ENCODE peak calls at places on chromosome 3, in seven cellular contexts. J is CD8-positive, alpha-beta memory T cell; O is heart right ventricle; N is Jurkat, Clone E6-1; A is mucosa of descending colon; C is psoas muscle; V is cardiac fibroblast. E is an unnamed sample.

GRCh38 chr3:4501422-4501821 is 8.3 kb downstream of the ITPR1 start:
- DNase-seq in J (no peak), O (no peak), N (no peak), A (no peak), C (no peak), V (no peak), E (no peak)

GRCh38 chr3:89699771-89700170 is 592.4 kb downstream of the EPHA3 start:
- DNase-seq in J (no peak), O (no peak), N (peak), A (no peak), C (no peak), V (no peak), E (no peak)

GRCh38 chr3:135081451-135082434 is 286.7 kb downstream of the EPHB1 start:
- DNase-seq in J (no peak), O (no peak), N (no peak), A (no peak), C (no peak), V (no peak), E (no peak)

GRCh38 chr3:4752201-4753072 is 226.8 kb upstream of the BHLHE40 start:
- DNase-seq in J (no peak), O (no peak), N (no peak), A (peak), C (no peak), V (peak), E (peak)

GRCh38 chr3:152272771-152273242 is 4.1 kb downstream of the MBNL1 start:
- DNase-seq in J (no peak), O (no peak), N (no peak), A (no peak), C (no peak), V (peak), E (peak)

GRCh38 chr3:14680716-14681115 is 5.8 kb downstream of the C3orf20 start:
- DNase-seq in J (no peak), O (peak), N (no peak), A (no peak), C (no peak), V (peak), E (peak)

GRCh38 chr3:78913711-78914110 is 854.1 kb downstream of the ROBO1 start:
- DNase-seq in J (no peak), O (no peak), N (no peak), A (no peak), C (no peak), V (no peak), E (no peak)

GRCh38 chr3:179321585-179322322 is 1.1 kb upstream of the ZNF639 start:
- DNase-seq in J (no peak), O (peak), N (peak), A (no peak), C (no peak), V (peak), E (peak)

GRCh38 chr3:1855836-1856235 is 242.8 kb upstream of the CNTN4 start:
- DNase-seq in J (no peak), O (no peak), N (no peak), A (no peak), C (no peak), V (no peak), E (no peak)

GRCh38 chr3:126127904-126128303 is 44.0 kb upstream of the SLC41A3 start:
- DNase-seq in J (no peak), O (peak), N (no peak), A (peak), C (peak), V (no peak), E (no peak)

GRCh38 chr3:108907194-108907593 is 46.5 kb downstream of the GUCA1C start:
- DNase-seq in J (no peak), O (no peak), N (no peak), A (no peak), C (no peak), V (no peak), E (peak)

DNA sequence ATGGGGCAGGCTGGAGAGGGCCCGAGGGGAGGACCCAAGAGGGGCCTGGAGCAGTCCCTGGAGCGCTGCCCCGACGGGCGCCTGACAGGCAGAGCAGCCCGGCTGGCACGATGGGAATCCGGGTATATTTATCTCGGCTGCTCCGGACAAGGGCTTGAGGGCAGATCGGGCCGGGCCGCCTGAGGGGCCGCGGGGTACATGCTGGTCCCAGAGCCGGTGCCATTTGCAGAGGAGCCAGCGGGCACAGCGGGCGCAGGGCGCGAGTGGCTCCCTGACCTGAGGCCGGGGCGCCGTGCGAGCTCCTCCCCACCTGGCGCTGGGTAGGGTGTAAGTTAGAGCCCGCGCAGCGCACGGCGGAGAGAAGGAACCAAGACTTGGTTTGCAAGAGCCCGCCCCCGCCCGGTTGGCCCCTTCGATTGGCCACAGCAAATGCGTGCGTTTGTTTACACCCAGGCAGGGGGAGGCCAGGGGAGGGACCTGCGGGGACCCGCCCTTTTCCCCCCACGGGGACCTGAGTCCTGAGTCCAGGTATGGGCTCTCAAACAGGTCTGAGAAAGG is 727 bp downstream of the SLC38A3 start:
- DNase-seq in J (peak), O (no peak), N (peak), A (no peak), C (peak), V (no peak), E (no peak)
- H3K4me3 ChIP-seq in J (no peak), O (peak), N (peak), A (no peak), C (peak), V (no peak), E (no peak)

GRCh38 chr3:141393151-141394076 is 25.1 kb downstream of the ZBTB38 start:
- DNase-seq in J (no peak), O (no peak), N (no peak), A (no peak), C (no peak), V (peak), E (no peak)
- H3K4me3 ChIP-seq in J (no peak), O (no peak), N (no peak), A (no peak), C (no peak), V (no peak), E (no peak)

DNA sequence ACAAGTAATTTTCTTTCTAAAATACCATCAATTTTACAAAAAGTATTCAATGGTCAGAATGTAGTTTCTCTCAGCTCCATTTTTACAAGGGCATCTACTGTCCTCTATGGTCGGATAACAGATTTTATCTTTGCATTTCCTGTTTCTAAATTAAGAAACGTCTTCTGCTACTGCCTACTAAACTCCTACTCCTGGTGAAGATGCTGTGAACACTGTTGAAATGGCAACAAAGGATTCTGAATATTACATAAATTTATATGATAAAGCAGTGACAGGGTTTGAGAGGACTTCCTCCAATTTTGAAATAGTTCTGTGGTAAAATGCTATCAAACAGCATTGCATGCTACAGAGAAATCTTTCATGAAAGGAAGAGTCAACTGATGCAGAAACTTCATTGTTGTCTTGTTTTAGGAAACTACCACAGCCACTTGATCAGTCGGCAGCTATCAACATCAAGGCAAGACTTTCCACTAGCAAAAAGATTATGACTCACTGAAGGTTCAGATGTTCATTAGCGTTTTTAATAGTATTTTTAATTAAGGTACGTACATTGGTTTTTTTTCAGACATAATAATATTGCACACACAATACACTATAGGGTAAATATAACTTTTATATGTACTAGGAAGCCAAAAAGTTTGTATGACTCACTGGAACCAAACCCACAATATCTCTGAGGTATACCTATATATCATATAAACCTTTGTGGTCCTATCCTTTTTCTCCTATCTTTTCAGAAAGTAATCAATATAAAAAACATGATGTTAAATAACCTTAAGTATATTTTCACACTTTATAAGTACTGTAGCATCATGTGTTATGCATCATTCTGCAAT is 156.1 kb downstream of the STAG1 start:
- DNase-seq in J (no peak), O (no peak), N (peak), A (no peak), C (no peak), V (no peak), E (no peak)
- H3K4me3 ChIP-seq in J (no peak), O (no peak), N (no peak), A (no peak), C (no peak), V (no peak), E (no peak)

DNA sequence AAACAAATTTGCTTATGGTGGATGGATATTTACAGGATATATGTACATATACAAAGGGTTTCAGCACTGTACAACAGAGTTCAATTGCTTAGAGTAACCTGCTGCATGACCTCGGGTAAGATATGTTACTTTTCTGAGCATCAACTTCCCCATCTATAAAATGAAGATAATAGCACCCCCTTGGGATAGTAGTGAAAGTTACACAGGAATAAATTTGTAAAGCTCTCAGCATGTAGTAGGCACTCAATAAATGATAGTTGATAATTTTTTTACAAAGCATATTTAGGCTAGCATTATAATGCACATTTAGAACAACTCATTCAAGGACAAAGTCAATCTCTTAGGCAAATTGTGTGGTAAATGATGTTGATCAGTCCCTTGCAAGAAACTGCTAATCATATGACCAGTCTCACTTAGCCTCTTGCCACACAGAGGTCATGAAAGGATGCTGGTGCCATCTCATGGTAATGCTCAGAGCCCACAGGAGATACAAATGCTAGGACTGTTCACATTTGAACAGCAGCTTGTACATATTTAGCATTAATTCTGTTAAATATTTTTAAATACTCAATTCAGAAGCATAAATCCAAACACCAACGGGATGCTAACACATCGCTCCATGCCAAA is 123.9 kb downstream of the MAGI1 start:
- DNase-seq in J (no peak), O (no peak), N (no peak), A (no peak), C (no peak), V (peak), E (no peak)
- H3K4me3 ChIP-seq in J (no peak), O (no peak), N (no peak), A (no peak), C (no peak), V (no peak), E (no peak)

GRCh38 chr3:42980909-42981308 is 1.8 kb downstream of the GASK1A start:
- DNase-seq in J (no peak), O (no peak), N (no peak), A (no peak), C (no peak), V (no peak), E (no peak)

GRCh38 chr3:42975955-42976354 is 3.2 kb upstream of the GASK1A start:
- DNase-seq in J (no peak), O (no peak), N (no peak), A (no peak), C (no peak), V (no peak), E (no peak)

GRCh38 chr3:42982645-42983412 is 3.7 kb downstream of the GASK1A start:
- DNase-seq in J (no peak), O (no peak), N (no peak), A (no peak), C (no peak), V (no peak), E (no peak)

GRCh38 chr3:42980209-42980608 is 1.1 kb downstream of the GASK1A start:
- DNase-seq in J (no peak), O (no peak), N (no peak), A (no peak), C (no peak), V (no peak), E (no peak)

DNA sequence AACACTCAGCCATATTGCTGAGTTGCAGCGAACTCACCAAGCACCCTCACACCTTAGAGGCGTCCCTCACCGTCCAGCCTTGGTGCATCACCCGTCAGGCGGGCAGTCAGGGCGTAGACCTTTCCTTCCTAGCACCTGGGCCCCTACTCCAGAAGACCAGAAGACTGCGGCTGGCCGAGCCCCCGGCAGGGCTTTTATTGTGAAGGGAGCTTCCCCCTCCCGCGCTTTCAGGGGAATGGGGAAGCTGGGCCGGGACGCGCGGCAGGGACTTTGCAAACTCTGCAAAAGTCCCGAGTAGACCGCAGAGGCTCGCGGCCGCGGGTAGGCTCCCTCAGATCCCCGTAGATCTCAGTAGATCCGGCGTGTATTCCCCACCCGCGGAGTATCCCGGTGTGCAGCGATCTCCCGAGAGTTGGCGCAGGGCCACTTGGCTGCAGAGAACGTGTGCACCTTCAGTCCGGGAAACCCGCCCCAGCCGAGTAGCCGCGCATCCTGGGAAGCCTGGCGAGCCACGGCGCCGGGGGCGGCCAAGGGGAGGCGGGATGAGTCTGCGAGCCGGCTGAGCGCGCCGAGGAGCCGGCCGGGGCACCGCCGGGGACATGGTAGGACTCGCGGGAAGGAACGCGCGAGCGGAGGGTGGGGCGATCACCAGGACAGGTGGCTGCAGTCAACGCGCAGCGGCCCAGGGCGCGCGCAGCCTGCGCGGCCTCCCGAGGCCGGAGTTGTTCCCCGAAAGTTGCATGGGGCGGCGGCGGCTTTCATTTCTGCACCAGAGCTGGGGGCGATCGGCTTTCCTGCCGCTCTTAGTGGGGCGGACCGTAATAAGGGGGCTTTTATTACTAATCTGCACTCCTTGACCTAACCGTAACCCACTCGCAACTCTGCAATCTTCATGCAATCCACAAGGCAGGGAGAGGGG is at the start of gene GASK1A:
- DNase-seq in J (peak), O (peak), N (no peak), A (peak), C (peak), V (no peak), E (peak)
- H3K4me3 ChIP-seq in J (peak), O (peak), N (peak), A (no peak), C (peak), V (peak), E (peak)

GRCh38 chr3:50339485-50340196 is 995 bp downstream of the RASSF1 start:
- DNase-seq in J (no peak), O (no peak), N (no peak), A (no peak), C (no peak), V (peak), E (no peak)
- H3K4me3 ChIP-seq in J (peak), O (peak), N (no peak), A (peak), C (peak), V (peak), E (peak)

GRCh38 chr3:194482196-194482593 is 4.6 kb downstream of the ATP13A3 start:
- DNase-seq in J (no peak), O (no peak), N (no peak), A (no peak), C (no peak), V (no peak), E (peak)

GRCh38 chr3:194481103-194481502 is 5.7 kb downstream of the ATP13A3 start:
- DNase-seq in J (no peak), O (no peak), N (no peak), A (no peak), C (no peak), V (peak), E (no peak)

GRCh38 chr3:194484614-194485013 is 2.2 kb downstream of the ATP13A3 start:
- DNase-seq in J (no peak), O (no peak), N (no peak), A (no peak), C (no peak), V (no peak), E (no peak)

GRCh38 chr3:194483850-194484249 is 3.0 kb downstream of the ATP13A3 start:
- DNase-seq in J (no peak), O (no peak), N (no peak), A (no peak), C (no peak), V (no peak), E (no peak)

GRCh38 chr3:194481525-194482195 is 5.1 kb downstream of the ATP13A3 start:
- DNase-seq in J (no peak), O (no peak), N (no peak), A (no peak), C (no peak), V (no peak), E (no peak)
- H3K4me3 ChIP-seq in J (no peak), O (no peak), N (no peak), A (no peak), C (no peak), V (no peak), E (no peak)

GRCh38 chr3:140097874-140098273 is 162.9 kb downstream of the CLSTN2 start:
- DNase-seq in J (no peak), O (no peak), N (no peak), A (no peak), C (no peak), V (no peak), E (no peak)
- H3K4me3 ChIP-seq in J (no peak), O (no peak), N (no peak), A (no peak), C (no peak), V (no peak), E (no peak)